ENCODE peak calls at places on chromosomes 6 and 20, in ten cellular contexts. Q, B, U, P, M, Z, D, J, F and K are unnamed samples.
A peak's percentile ranks its signal among the peaks of the same experiment; 100 is the strongest.

GRCh38 chr6:42434237-42434636 is 17.5 kb downstream of the TRERF1 start:
- DNase-seq in Q (no peak), B (no peak), U (no peak), P (no peak), M (no peak), Z (no peak), D (no peak), J (no peak), F (no peak), K (no peak)

GRCh38 chr6:142331075-142331551 is 29.3 kb downstream of the ADGRG6 start:
- DNase-seq in Q (no peak), B (peak; percentile 36), U (no peak), P (peak; percentile 84), M (no peak), Z (no peak), D (no peak), J (no peak), F (peak; percentile 2), K (no peak)

GRCh38 chr6:77178821-77179220 is 284.5 kb downstream of the HTR1B start:
- DNase-seq in Q (peak; percentile 68), B (peak; percentile 59), U (no peak), P (peak; percentile 84), M (no peak), Z (no peak), D (peak; percentile 55), J (no peak), F (peak; percentile 54), K (no peak)

GRCh38 chr6:156175971-156176421 is 601.2 kb upstream of the ARID1B start:
- DNase-seq in Q (no peak), B (no peak), U (no peak), P (no peak), M (no peak), Z (no peak), D (no peak), J (no peak), F (no peak), K (peak; percentile 31)

GRCh38 chr6:89281779-89282246 is 33.3 kb downstream of the GABRR2 start:
- DNase-seq in Q (peak; percentile 16), B (peak; percentile 15), U (no peak), P (peak; percentile 42), M (no peak), Z (peak; percentile 35), D (peak; percentile 45), J (no peak), F (peak; percentile 49), K (no peak)

GRCh38 chr6:135054238-135054574 is 416 bp downstream of the HBS1L start:
- DNase-seq in Q (no peak), B (no peak), U (no peak), P (peak; percentile 8), M (no peak), Z (no peak), D (no peak), J (no peak), F (no peak), K (no peak)

GRCh38 chr6:31547727-31548422 is 467 bp downstream of the NFKBIL1 start:
- DNase-seq in Q (peak; percentile 25), B (no peak), U (no peak), P (no peak), M (peak; percentile 66), Z (no peak), D (no peak), J (no peak), F (no peak), K (no peak)

GRCh38 chr6:53536561-53536960 is 8.3 kb downstream of the GCLC start:
- DNase-seq in Q (no peak), B (no peak), U (no peak), P (no peak), M (no peak), Z (no peak), D (no peak), J (no peak), F (no peak), K (no peak)

GRCh38 chr6:3618300-3619041 is 133.0 kb downstream of the PXDC1 start:
- DNase-seq in Q (no peak), B (no peak), U (no peak), P (no peak), M (no peak), Z (no peak), D (no peak), J (no peak), F (no peak), K (no peak)

GRCh38 chr6:110181131-110182027 is 1.2 kb downstream of the CDC40 start:
- DNase-seq in Q (peak; percentile 12), B (peak; percentile 11), U (no peak), P (peak; percentile 18), M (no peak), Z (no peak), D (no peak), J (no peak), F (peak; percentile 34), K (no peak)

GRCh38 chr6:135182120-135182992 is 1.2 kb downstream of the MYB start:
- DNase-seq in Q (peak; percentile 13), B (no peak), U (no peak), P (no peak), M (no peak), Z (peak; percentile 44), D (no peak), J (peak; percentile 50), F (peak; percentile 39), K (peak; percentile 19)

GRCh38 chr6:113182370-113183141 is 674.6 kb upstream of the MARCKS start:
- DNase-seq in Q (peak; percentile 85), B (peak; percentile 87), U (peak; percentile 38), P (peak; percentile 83), M (no peak), Z (no peak), D (peak; percentile 83), J (no peak), F (peak; percentile 80), K (no peak)

GRCh38 chr20:11682285-11682684 is 235.4 kb upstream of the BTBD3 start:
- DNase-seq in Q (no peak), B (no peak), U (no peak), P (no peak), M (no peak), Z (no peak), D (no peak), J (no peak), F (no peak), K (no peak)

GRCh38 chr6:157665172-157665571 is 157.9 kb upstream of the SNX9 start:
- DNase-seq in Q (no peak), B (no peak), U (no peak), P (no peak), M (no peak), Z (no peak), D (no peak), J (no peak), F (no peak), K (no peak)

GRCh38 chr6:106381871-106382270 is 21.4 kb downstream of the CRYBG1 start:
- DNase-seq in Q (peak; percentile 29), B (peak; percentile 17), U (no peak), P (no peak), M (no peak), Z (no peak), D (no peak), J (peak; percentile 41), F (peak; percentile 15), K (no peak)

GRCh38 chr6:17454316-17455005 is 61.1 kb downstream of the CAP2 start:
- DNase-seq in Q (peak; percentile 56), B (peak; percentile 91), U (no peak), P (peak; percentile 59), M (no peak), Z (no peak), D (peak; percentile 23), J (no peak), F (peak; percentile 57), K (no peak)

GRCh38 chr6:35209622-35210289 is 4.0 kb upstream of the SCUBE3 start:
- DNase-seq in Q (no peak), B (no peak), U (no peak), P (no peak), M (no peak), Z (no peak), D (no peak), J (no peak), F (no peak), K (no peak)
- TF ChIP-seq CTCF in Q (no peak), B (no peak), U (no peak), P (no peak), M (no peak), Z (no peak), D (no peak), J (no peak), F (no peak), K (no peak)

GRCh38 chr20:47412073-47412472 is 55.6 kb upstream of the ZMYND8 start:
- DNase-seq in Q (no peak), B (no peak), U (no peak), P (no peak), M (no peak), Z (peak; percentile 50), D (no peak), J (peak; percentile 89), F (no peak), K (no peak)
- H3K4me3 ChIP-seq in Q (no peak overlapping the region), B (no peak overlapping the region), U (no peak overlapping the region), P (no peak overlapping the region), M (no peak overlapping the region), Z (no peak overlapping the region), D (no peak overlapping the region), J (no peak overlapping the region), F (no peak overlapping the region), K (no peak overlapping the region)

DNA sequence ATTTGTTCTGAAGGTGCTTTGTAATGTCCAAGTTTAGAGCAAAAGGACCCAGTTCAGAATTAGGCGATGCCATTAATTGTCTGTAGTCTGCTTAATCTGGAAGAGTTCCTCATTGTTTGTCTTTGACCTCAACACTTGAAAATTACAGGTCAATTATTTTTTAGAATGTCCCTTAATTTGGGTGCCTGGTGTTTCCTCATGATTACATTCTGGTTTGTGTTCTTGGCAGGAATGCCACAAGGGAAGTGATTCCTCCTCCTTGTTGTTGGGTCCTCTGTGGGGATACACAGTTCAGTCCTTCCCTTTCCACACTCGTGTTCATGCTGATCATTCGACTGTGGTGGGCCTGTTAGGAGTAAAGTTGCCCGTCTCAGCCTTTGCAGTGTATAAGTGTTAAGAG is 207.3 kb downstream of the JARID2 start:
- DNase-seq in Q (no peak), B (no peak), U (no peak), P (no peak), M (no peak), Z (no peak), D (no peak), J (no peak), F (no peak), K (no peak)
- TF ChIP-seq CTCF in Q (no peak), B (no peak), U (no peak), P (no peak), M (no peak), Z (no peak), D (no peak), J (no peak), F (no peak), K (no peak)

DNA sequence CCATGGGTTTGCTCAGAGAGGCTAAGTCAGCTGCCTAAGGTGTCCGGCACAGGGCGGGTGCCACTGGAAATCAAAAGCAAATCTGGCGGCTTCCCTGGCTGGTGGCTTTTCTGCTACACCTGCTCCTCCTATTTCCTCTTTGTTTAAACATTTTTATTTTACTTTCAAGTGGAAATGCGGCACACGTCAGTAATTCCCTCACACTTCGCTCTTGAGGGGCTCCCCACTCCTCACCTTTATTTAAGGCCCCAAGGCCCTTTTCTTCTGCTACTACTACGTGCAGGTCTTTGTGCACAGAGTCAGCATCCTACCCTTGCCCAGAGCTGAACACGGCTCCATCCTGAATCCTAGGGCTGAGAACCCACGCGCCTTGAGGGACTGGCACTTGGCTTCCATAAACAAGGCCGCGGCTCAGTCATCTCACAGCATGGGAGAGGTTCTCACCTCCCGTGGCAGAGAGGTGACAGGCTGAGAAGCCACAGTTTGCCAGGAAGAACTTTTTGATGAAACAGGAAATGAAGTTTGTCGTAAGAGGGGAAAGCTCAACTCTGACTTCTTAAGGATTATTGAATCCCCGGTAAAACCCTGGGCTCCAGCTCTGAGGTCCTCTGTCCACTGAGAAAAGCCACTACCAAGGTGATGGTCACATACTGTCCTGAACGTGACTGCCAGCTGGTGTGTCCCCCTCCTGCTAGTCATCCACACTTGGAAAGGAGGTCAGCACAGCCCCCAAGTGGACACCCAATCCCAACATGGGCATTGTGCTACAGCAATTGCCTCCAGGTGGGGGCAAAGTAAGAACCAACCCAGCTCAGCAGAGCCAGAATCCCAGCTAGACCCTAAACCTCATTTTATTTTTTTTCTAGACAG is 48.0 kb downstream of the NFATC2 start:
- DNase-seq in Q (no peak), B (no peak), U (no peak), P (no peak), M (no peak), Z (peak; percentile 37), D (no peak), J (no peak), F (no peak), K (no peak)
- H3K4me3 ChIP-seq in Q (no peak overlapping the region), B (no peak overlapping the region), U (no peak overlapping the region), P (no peak overlapping the region), M (no peak overlapping the region), Z (no peak overlapping the region), D (no peak overlapping the region), J (no peak overlapping the region), F (no peak overlapping the region), K (no peak overlapping the region)